ENCODE peak calls at places on chromosomes 12 and 14, in six cellular contexts. One of them, this sample, is unnamed.

GRCh38 chr12:106123551-106123991 is 15.2 kb downstream of the NUAK1 start:
- DNase-seq in nephron progenitor cell: no peak
- DNase-seq in GM12865: no peak
- DNase-seq in PC-9: no peak
- DNase-seq in endothelial cell: no peak
- DNase-seq in endothelial cell of umbilical vein: no peak
- DNase-seq in this sample: peak

GRCh38 chr12:92603741-92604432 is 98.9 kb upstream of the PLEKHG7 start:
- DNase-seq in GM12865: no peak
- DNase-seq in PC-9: no peak
- DNase-seq in endothelial cell: no peak
- DNase-seq in nephron progenitor cell: no peak
- DNase-seq in endothelial cell of umbilical vein: no peak
- DNase-seq in this sample: no peak

GRCh38 chr14:52351561-52352491 is 37.7 kb downstream of the PTGER2 start:
- DNase-seq in endothelial cell: no peak
- DNase-seq in endothelial cell of umbilical vein: no peak
- DNase-seq in GM12865: peak
- DNase-seq in PC-9: no peak
- DNase-seq in nephron progenitor cell: no peak
- DNase-seq in this sample: no peak

GRCh38 chr12:93784339-93785086 is 107.3 kb downstream of the CRADD start:
- DNase-seq in endothelial cell of umbilical vein: peak
- DNase-seq in nephron progenitor cell: no peak
- DNase-seq in endothelial cell: no peak
- DNase-seq in GM12865: no peak
- DNase-seq in PC-9: peak
- DNase-seq in this sample: peak

GRCh38 chr12:121958521-121959240 is 40.3 kb downstream of the CFAP251 start:
- DNase-seq in endothelial cell: no peak
- DNase-seq in nephron progenitor cell: no peak
- DNase-seq in GM12865: no peak
- DNase-seq in PC-9: no peak
- DNase-seq in endothelial cell of umbilical vein: no peak
- DNase-seq in this sample: no peak

GRCh38 chr12:53046655-53047220 is 3.1 kb upstream of the TNS2 start:
- DNase-seq in GM12865: peak
- DNase-seq in endothelial cell of umbilical vein: peak
- DNase-seq in nephron progenitor cell: peak
- DNase-seq in PC-9: peak
- DNase-seq in endothelial cell: peak
- DNase-seq in this sample: peak

GRCh38 chr12:132287391-132288238 is 41.8 kb downstream of the GALNT9 start:
- DNase-seq in endothelial cell of umbilical vein: no peak
- DNase-seq in GM12865: no peak
- DNase-seq in endothelial cell: no peak
- DNase-seq in nephron progenitor cell: no peak
- DNase-seq in PC-9: no peak
- DNase-seq in this sample: no peak

GRCh38 chr12:64976131-64976530 is 145.0 kb downstream of the WIF1 start:
- DNase-seq in endothelial cell: no peak
- DNase-seq in GM12865: peak
- DNase-seq in nephron progenitor cell: no peak
- DNase-seq in endothelial cell of umbilical vein: no peak
- DNase-seq in PC-9: peak
- DNase-seq in this sample: no peak

GRCh38 chr12:7303230-7303629 is 642 bp upstream of the ACSM4 start:
- DNase-seq in GM12865: no peak
- DNase-seq in endothelial cell: no peak
- DNase-seq in nephron progenitor cell: no peak
- DNase-seq in PC-9: no peak
- DNase-seq in endothelial cell of umbilical vein: no peak
- DNase-seq in this sample: no peak

GRCh38 chr14:97218713-97219355 is 421.7 kb downstream of the VRK1 start:
- DNase-seq in nephron progenitor cell: peak
- DNase-seq in endothelial cell of umbilical vein: no peak
- DNase-seq in GM12865: no peak
- DNase-seq in PC-9: no peak
- DNase-seq in endothelial cell: peak
- DNase-seq in this sample: peak

GRCh38 chr12:109927622-109928021 is 27.5 kb downstream of the TCHP start:
- DNase-seq in endothelial cell: peak
- DNase-seq in GM12865: peak
- DNase-seq in PC-9: peak
- DNase-seq in endothelial cell of umbilical vein: peak
- DNase-seq in nephron progenitor cell: peak
- DNase-seq in this sample: peak

GRCh38 chr14:92553456-92553855 is 39.9 kb downstream of the RIN3 start:
- DNase-seq in PC-9: no peak
- DNase-seq in GM12865: peak
- DNase-seq in nephron progenitor cell: no peak
- DNase-seq in endothelial cell of umbilical vein: no peak
- DNase-seq in endothelial cell: peak
- DNase-seq in this sample: no peak

GRCh38 chr12:1457901-1458300 is 136.5 kb downstream of the FBXL14 start:
- DNase-seq in PC-9: peak
- DNase-seq in endothelial cell of umbilical vein: no peak
- DNase-seq in endothelial cell: no peak
- DNase-seq in GM12865: no peak
- DNase-seq in nephron progenitor cell: no peak
- DNase-seq in this sample: no peak

GRCh38 chr12:54765652-54766051 is 88.7 kb upstream of the MUCL1 start:
- DNase-seq in nephron progenitor cell: no peak
- DNase-seq in endothelial cell of umbilical vein: no peak
- DNase-seq in endothelial cell: no peak
- DNase-seq in PC-9: no peak
- DNase-seq in GM12865: no peak
- DNase-seq in this sample: no peak

GRCh38 chr12:11812558-11813421 is 163.3 kb downstream of the ETV6 start:
- DNase-seq in PC-9: no peak
- DNase-seq in nephron progenitor cell: peak
- DNase-seq in GM12865: peak
- DNase-seq in endothelial cell: peak
- DNase-seq in endothelial cell of umbilical vein: peak
- DNase-seq in this sample: peak

GRCh38 chr12:645563-646071 is 17.6 kb downstream of the NINJ2 start:
- DNase-seq in endothelial cell of umbilical vein: peak
- DNase-seq in PC-9: peak
- DNase-seq in endothelial cell: no peak
- DNase-seq in GM12865: no peak
- DNase-seq in nephron progenitor cell: no peak
- DNase-seq in this sample: no peak

GRCh38 chr12:32365473-32366064 is 33.8 kb upstream of the FGD4 start:
- DNase-seq in endothelial cell: peak
- DNase-seq in endothelial cell of umbilical vein: peak
- DNase-seq in nephron progenitor cell: peak
- DNase-seq in PC-9: peak
- DNase-seq in GM12865: peak
- DNase-seq in this sample: peak

GRCh38 chr14:69921052-69921451 is 41.8 kb downstream of the SMOC1 start:
- DNase-seq in endothelial cell: no peak
- DNase-seq in endothelial cell of umbilical vein: no peak
- DNase-seq in PC-9: no peak
- DNase-seq in GM12865: no peak
- DNase-seq in nephron progenitor cell: no peak
- DNase-seq in this sample: no peak

GRCh38 chr12:93373847-93374723 is 3.6 kb upstream of the NUDT4 start:
- DNase-seq in PC-9: no peak
- DNase-seq in endothelial cell of umbilical vein: peak
- DNase-seq in GM12865: peak
- DNase-seq in endothelial cell: no peak
- DNase-seq in nephron progenitor cell: no peak
- DNase-seq in this sample: no peak

GRCh38 chr14:69048456-69048855 is 69.4 kb upstream of the ACTN1 start:
- DNase-seq in PC-9: no peak
- DNase-seq in nephron progenitor cell: no peak
- DNase-seq in endothelial cell: no peak
- DNase-seq in GM12865: peak
- DNase-seq in endothelial cell of umbilical vein: peak
- DNase-seq in this sample: no peak

GRCh38 chr14:68401320-68401719 is 391.5 kb downstream of the ZFP36L1 start:
- DNase-seq in nephron progenitor cell: no peak
- DNase-seq in GM12865: peak
- DNase-seq in PC-9: no peak
- DNase-seq in endothelial cell of umbilical vein: no peak
- DNase-seq in endothelial cell: no peak
- DNase-seq in this sample: no peak

GRCh38 chr12:52389313-52390207 is 4.1 kb upstream of the KRT84 start:
- DNase-seq in endothelial cell of umbilical vein: no peak
- DNase-seq in endothelial cell: no peak
- DNase-seq in GM12865: no peak
- DNase-seq in PC-9: no peak
- DNase-seq in nephron progenitor cell: peak
- DNase-seq in this sample: no peak

GRCh38 chr14:66361013-66361412 is 125.2 kb upstream of the CCDC196 start:
- DNase-seq in endothelial cell: no peak
- DNase-seq in PC-9: no peak
- DNase-seq in GM12865: no peak
- DNase-seq in nephron progenitor cell: no peak
- DNase-seq in endothelial cell of umbilical vein: no peak
- DNase-seq in this sample: no peak

GRCh38 chr14:67833403-67833802 is 13.8 kb downstream of the RAD51B start:
- DNase-seq in GM12865: no peak
- DNase-seq in endothelial cell: no peak
- DNase-seq in endothelial cell of umbilical vein: no peak
- DNase-seq in PC-9: no peak
- DNase-seq in nephron progenitor cell: no peak
- DNase-seq in this sample: no peak

GRCh38 chr12:131065279-131065678 is 111.6 kb downstream of the ADGRD1 start:
- DNase-seq in nephron progenitor cell: no peak
- DNase-seq in PC-9: no peak
- DNase-seq in GM12865: no peak
- DNase-seq in endothelial cell of umbilical vein: no peak
- DNase-seq in endothelial cell: no peak
- DNase-seq in this sample: no peak

GRCh38 chr12:51293693-51294092 is 23.5 kb upstream of the SMAGP start:
- DNase-seq in nephron progenitor cell: no peak
- DNase-seq in endothelial cell of umbilical vein: no peak
- DNase-seq in PC-9: no peak
- DNase-seq in GM12865: no peak
- DNase-seq in endothelial cell: no peak
- DNase-seq in this sample: no peak

GRCh38 chr12:117093431-117093830 is 5.8 kb downstream of the TESC start:
- DNase-seq in PC-9: no peak
- DNase-seq in GM12865: no peak
- DNase-seq in endothelial cell of umbilical vein: no peak
- DNase-seq in nephron progenitor cell: no peak
- DNase-seq in endothelial cell: no peak
- DNase-seq in this sample: no peak
- TF ChIP-seq CTCF in PC-9: no peak
- TF ChIP-seq CTCF in GM12865: no peak
- TF ChIP-seq CTCF in endothelial cell of umbilical vein: no peak
- TF ChIP-seq CTCF in nephron progenitor cell: no peak
- TF ChIP-seq CTCF in endothelial cell: no peak
- TF ChIP-seq CTCF in this sample: no peak

GRCh38 chr14:35532783-35533356 is 1.1 kb upstream of the INSM2 start:
- DNase-seq in endothelial cell of umbilical vein: peak
- DNase-seq in nephron progenitor cell: no peak
- DNase-seq in GM12865: no peak
- DNase-seq in endothelial cell: no peak
- DNase-seq in PC-9: peak
- DNase-seq in this sample: no peak

GRCh38 chr14:35534130-35534883 is at the start of gene INSM2:
- DNase-seq in endothelial cell of umbilical vein: no peak
- DNase-seq in nephron progenitor cell: peak
- DNase-seq in endothelial cell: peak
- DNase-seq in PC-9: no peak
- DNase-seq in GM12865: peak
- DNase-seq in this sample: peak

GRCh38 chr14:35534884-35535793 is 1.2 kb downstream of the INSM2 start:
- DNase-seq in GM12865: peak
- DNase-seq in endothelial cell: peak
- DNase-seq in endothelial cell of umbilical vein: peak
- DNase-seq in PC-9: peak
- DNase-seq in nephron progenitor cell: peak
- DNase-seq in this sample: peak

GRCh38 chr14:35531960-35532747 is 1.8 kb upstream of the INSM2 start:
- DNase-seq in endothelial cell of umbilical vein: no peak
- DNase-seq in endothelial cell: no peak
- DNase-seq in GM12865: no peak
- DNase-seq in nephron progenitor cell: no peak
- DNase-seq in PC-9: no peak
- DNase-seq in this sample: no peak

DNA sequence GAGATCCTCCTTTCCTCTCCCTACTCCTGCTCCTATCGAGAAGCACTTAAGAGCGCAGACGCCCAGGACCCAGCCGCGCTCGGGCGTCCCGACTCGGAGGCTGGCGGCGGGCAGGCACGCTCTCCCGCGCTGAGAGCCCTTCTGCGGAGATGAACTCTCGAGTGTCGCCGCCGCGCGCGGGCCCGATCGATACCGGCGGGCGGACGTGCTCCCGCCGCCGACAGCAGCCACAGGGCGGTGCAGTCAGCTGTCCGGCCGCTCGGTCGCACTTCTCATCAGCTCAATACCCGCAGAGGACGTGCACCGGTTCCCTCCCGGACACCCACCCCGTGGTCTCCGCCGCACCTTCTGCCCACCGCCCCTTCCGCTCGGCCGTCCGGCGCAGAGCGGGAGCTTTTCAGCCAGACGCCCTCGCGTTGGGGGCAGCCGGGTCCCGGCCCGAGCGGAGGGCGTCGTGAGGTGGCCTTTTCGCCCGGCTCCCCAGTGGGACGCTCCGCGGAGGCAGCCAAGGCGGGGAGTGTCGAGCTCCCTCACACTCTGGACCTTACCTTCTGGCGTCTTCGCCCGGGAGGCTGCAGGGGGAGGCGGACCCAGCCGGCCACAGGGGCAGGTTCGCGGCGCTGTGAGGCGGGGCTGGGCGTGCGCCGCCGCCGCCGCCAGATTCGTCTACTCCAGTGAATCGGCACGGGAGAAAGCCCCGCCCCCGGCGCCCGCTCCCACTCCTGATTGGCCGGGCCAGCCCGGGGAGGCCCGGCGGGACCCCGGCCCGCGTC is 421 bp upstream of the INSM2 start:
- DNase-seq in PC-9: peak
- DNase-seq in endothelial cell of umbilical vein: peak
- DNase-seq in endothelial cell: peak
- DNase-seq in GM12865: peak
- DNase-seq in nephron progenitor cell: peak
- DNase-seq in this sample: peak
- TF ChIP-seq CTCF in PC-9: no peak
- TF ChIP-seq CTCF in endothelial cell of umbilical vein: no peak
- TF ChIP-seq CTCF in endothelial cell: no peak
- TF ChIP-seq CTCF in GM12865: peak
- TF ChIP-seq CTCF in nephron progenitor cell: no peak
- TF ChIP-seq CTCF in this sample: no peak

GRCh38 chr12:58346032-58346632 is 404.8 kb downstream of the ATP23 start:
- DNase-seq in nephron progenitor cell: peak
- DNase-seq in endothelial cell of umbilical vein: peak
- DNase-seq in GM12865: peak
- DNase-seq in endothelial cell: no peak
- DNase-seq in PC-9: no peak
- DNase-seq in this sample: no peak
- TF ChIP-seq CTCF in nephron progenitor cell: peak
- TF ChIP-seq CTCF in endothelial cell of umbilical vein: peak
- TF ChIP-seq CTCF in GM12865: peak
- TF ChIP-seq CTCF in endothelial cell: peak
- TF ChIP-seq CTCF in PC-9: peak
- TF ChIP-seq CTCF in this sample: peak

DNA sequence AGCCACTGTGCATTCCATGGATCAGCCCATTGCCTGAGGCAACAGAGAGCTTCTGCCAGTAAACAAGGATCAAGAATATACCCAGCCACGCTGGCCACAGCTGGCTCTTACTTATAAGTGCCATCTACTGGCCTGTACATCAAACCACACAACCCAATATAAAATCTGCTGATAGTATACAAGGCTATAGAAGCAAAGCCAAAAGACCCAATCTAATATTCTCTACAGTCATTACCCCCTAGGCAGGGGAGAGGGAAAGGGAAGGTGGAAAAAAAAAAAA is 4.4 kb upstream of the FAM186B start:
- DNase-seq in nephron progenitor cell: no peak
- DNase-seq in GM12865: no peak
- DNase-seq in endothelial cell of umbilical vein: no peak
- DNase-seq in PC-9: no peak
- DNase-seq in endothelial cell: no peak
- DNase-seq in this sample: no peak
- TF ChIP-seq CTCF in nephron progenitor cell: no peak
- TF ChIP-seq CTCF in GM12865: no peak
- TF ChIP-seq CTCF in endothelial cell of umbilical vein: no peak
- TF ChIP-seq CTCF in PC-9: no peak
- TF ChIP-seq CTCF in endothelial cell: no peak
- TF ChIP-seq CTCF in this sample: no peak

This sample was measured in glutamatergic neuron.